ENCODE peak calls at places on chromosome X, in seven cellular contexts. P is WTC11, U is SK-N-SH, C is A549, X is GM12878, F is K562, N is HepG2. V is an unnamed sample.
A peak's percentile ranks its signal among the peaks of the same experiment; 100 is the strongest.

GRCh38 chrX:150234126-150234525 is 129.0 kb upstream of the MAMLD1 start:
- DNase-seq in P (no peak), X (no peak), N (no peak), U (no peak), F (no peak), C (no peak), V (peak; percentile 23)

GRCh38 chrX:27823812-27824211 is 16.0 kb downstream of the MAGEB10 start:
- DNase-seq in F (no peak), C (no peak), X (no peak), P (no peak), U (no peak), N (no peak), V (no peak)

GRCh38 chrX:38165023-38165422 is 55.6 kb downstream of the SRPX start:
- DNase-seq in X (no peak), F (no peak), N (no peak), P (no peak), C (no peak), U (no peak), V (no peak)

GRCh38 chrX:41381685-41382084 is 47.7 kb downstream of the DDX3X start:
- DNase-seq in N (peak; percentile 89), U (no peak), X (no peak), F (peak; percentile 15), P (peak; percentile 28), C (peak; percentile 93), V (peak; percentile 90)

GRCh38 chrX:108415146-108415545 is 23.1 kb downstream of the COL4A6 start:
- DNase-seq in C (no peak), P (no peak), X (no peak), N (no peak), U (no peak), F (no peak), V (no peak)

GRCh38 chrX:65925592-65925991 is 114.3 kb downstream of the VSIG4 start:
- DNase-seq in U (no peak), P (no peak), X (no peak), F (peak; percentile 11), C (no peak), N (no peak), V (no peak)

GRCh38 chrX:119155416-119156035 is 27.9 kb upstream of the KIAA1210 start:
- DNase-seq in U (no peak), N (no peak), P (no peak), F (peak; percentile 7), C (peak; percentile 47), X (no peak), V (peak; percentile 40)

GRCh38 chrX:11427082-11428033 is 134.1 kb downstream of the AMELX start:
- DNase-seq in N (no peak), X (no peak), P (peak; percentile 40), C (no peak), F (peak; percentile 75), U (peak; percentile 26), V (no peak)

GRCh38 chrX:2397229-2397628 is 103.5 kb downstream of the DHRSX start:
- DNase-seq in U (no peak), N (no peak), F (no peak), C (no peak), X (no peak), P (no peak), V (no peak)

GRCh38 chrX:123833387-123833786 is 26.5 kb upstream of the XIAP start:
- DNase-seq in U (peak; percentile 72), C (peak; percentile 64), N (peak; percentile 60), X (peak; percentile 33), P (peak; percentile 52), F (peak; percentile 72), V (peak; percentile 39)

GRCh38 chrX:132710756-132711155 is 221.9 kb upstream of the MBNL3 start:
- DNase-seq in C (no peak), U (no peak), N (no peak), P (no peak), X (no peak), F (no peak), V (no peak)

GRCh38 chrX:66634272-66634671 is 4.6 kb downstream of the EDA2R start:
- DNase-seq in C (no peak), U (no peak), X (no peak), N (no peak), F (no peak), P (no peak), V (peak; percentile 6)

GRCh38 chrX:123311486-123311885 is 127.4 kb downstream of the GRIA3 start:
- DNase-seq in U (no peak), P (no peak), C (no peak), F (no peak), N (no peak), X (no peak), V (no peak)

GRCh38 chrX:4638036-4638435 is 924.6 kb upstream of the PRKX start:
- DNase-seq in P (no peak), N (no peak), U (no peak), F (no peak), X (no peak), C (no peak), V (no peak)

GRCh38 chrX:55109304-55109703 is 20.5 kb downstream of the PAGE2 start:
- DNase-seq in P (no peak), C (no peak), X (no peak), N (no peak), F (no peak), U (no peak), V (no peak)

GRCh38 chrX:141673946-141674345 is 24.6 kb downstream of the SPANXD start:
- DNase-seq in C (no peak), F (no peak), N (no peak), X (no peak), P (no peak), U (no peak), V (no peak)

GRCh38 chrX:141467442-141467841 is 117.1 kb downstream of the SPANXA1 start:
- DNase-seq in X (no peak), N (no peak), C (peak; percentile 35), P (no peak), U (peak; percentile 1), F (no peak), V (peak; percentile 6)

GRCh38 chrX:20680998-20681397 is 414.3 kb upstream of the RPS6KA3 start:
- DNase-seq in P (no peak), X (no peak), F (no peak), C (peak; percentile 6), N (no peak), U (no peak), V (no peak)

DNA sequence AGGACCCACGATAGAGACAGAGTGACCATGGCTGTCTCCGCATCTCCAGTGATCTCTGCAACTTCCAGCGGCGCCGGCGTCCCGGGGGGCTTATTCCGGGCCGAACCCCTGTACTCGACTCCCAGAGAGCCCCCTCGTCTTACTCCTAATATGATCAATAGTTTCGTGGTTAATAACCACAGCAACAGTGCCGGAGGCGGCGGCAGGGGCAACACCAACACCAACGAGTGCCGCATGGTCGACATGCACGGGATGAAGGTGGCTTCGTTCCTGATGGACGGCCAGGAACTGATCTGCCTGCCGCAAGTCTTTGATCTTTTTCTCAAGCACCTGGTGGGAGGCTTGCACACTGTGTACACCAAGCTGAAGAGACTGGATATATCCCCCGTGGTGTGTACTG is 343 bp downstream of the DACH2 start:
- DNase-seq in F (no peak), N (no peak), P (no peak), C (no peak), U (no peak), X (no peak), V (no peak)
- TF ChIP-seq USF2 in F (no peak), N (no peak), P (no peak), C (no peak), U (no peak), X (no peak), V (no peak)

DNA sequence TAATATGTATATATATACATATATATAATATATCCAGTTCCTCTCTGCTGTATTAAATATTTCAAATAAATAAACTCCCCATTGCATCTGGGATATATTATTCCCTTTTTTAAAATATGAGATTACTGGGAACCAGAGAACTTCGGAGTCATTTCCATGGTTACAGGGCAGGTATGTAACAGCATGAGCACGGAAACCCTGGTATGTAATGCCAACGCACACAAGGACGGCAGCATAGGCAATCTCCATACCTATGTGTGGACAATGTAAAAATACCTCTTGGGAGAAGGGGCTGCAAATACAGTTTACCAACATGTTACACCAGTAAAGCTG is 62.8 kb downstream of the NUDT10 start:
- DNase-seq in X (no peak), P (no peak), U (no peak), N (no peak), C (no peak), F (no peak), V (no peak)
- TF ChIP-seq USF2 in X (no peak), P (no peak), U (no peak), N (no peak), C (no peak), F (no peak), V (no peak)

DNA sequence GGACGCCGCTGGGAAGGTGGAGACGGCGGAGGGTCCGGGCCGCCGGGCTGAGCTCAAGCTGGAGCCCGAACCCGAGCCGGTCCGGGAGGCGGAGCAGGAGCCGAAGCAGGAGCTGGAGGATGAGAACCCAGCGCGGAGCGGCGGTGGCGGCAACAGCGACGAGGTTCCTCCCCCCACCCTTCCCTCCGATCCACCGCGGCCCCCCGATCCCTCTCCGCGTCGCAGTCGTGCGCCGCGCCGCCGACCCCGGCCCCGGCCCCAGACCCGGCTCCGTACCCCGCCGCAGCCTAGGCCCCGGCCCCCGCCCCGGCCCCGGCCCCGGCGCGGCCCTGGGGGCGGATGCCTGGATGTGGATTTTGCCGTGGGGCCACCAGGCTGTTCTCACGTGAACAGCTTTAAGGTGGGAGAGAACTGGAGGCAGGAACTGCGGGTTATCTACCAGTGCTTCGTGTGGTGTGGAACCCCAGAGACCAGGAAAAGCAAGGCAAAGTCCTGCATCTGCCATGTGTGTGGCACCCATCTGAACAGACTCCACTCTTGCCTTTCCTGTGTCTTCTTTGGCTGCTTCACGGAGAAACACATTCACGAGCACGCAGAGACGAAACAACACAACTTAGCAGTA is 483 bp downstream of the USP27X start:
- DNase-seq in C (no peak), N (no peak), X (no peak), F (no peak), P (no peak), U (peak; percentile 63), V (peak; percentile 1)
- TF ChIP-seq USF2 in C (no peak), N (no peak), X (no peak), F (no peak), P (no peak), U (no peak), V (no peak)

GRCh38 chrX:24508375-24508774 is 43.3 kb downstream of the PDK3 start:
- DNase-seq in N (no peak), U (no peak), F (no peak), P (no peak), X (no peak), C (no peak), V (no peak)

GRCh38 chrX:24506082-24506481 is 41.0 kb downstream of the PDK3 start:
- DNase-seq in F (no peak), N (no peak), C (peak; percentile 25), P (no peak), X (peak; percentile 12), U (no peak), V (peak; percentile 44)
- TF ChIP-seq USF2 in F (no peak), N (no peak), C (no peak), P (no peak), X (no peak), U (no peak), V (no peak)

GRCh38 chrX:39969099-39969825 is 128.5 kb downstream of the BCOR start:
- DNase-seq in C (no peak), N (no peak), U (no peak), X (no peak), F (no peak), P (no peak), V (no peak)
- TF ChIP-seq USF2 in C (no peak), N (no peak), U (no peak), X (no peak), F (no peak), P (no peak), V (no peak)

V was measured in IMR-90.